ENCODE peak calls at places on chromosomes 1 and 21, in nine cellular contexts. Z is NB4, C is fibroblast of the aortic adventitia, R is fibroblast of villous mesenchyme, I is thyroid gland, D is suprapubic skin, T is neural crest cell, A is RWPE1, G is HFFc6. P is an unnamed sample.

GRCh38 chr1:199113265-199113869 is 474.5 kb downstream of the PTPRC start:
- DNase-seq in Z (peak; percentile 91), C (peak; percentile 89), R (peak; percentile 76), I (peak; percentile 8), D (no peak), T (peak; percentile 38), A (no peak), G (peak; percentile 47), P (peak; percentile 56)

GRCh38 chr1:19869929-19870328 is 12.3 kb upstream of the OTUD3 start:
- DNase-seq in Z (no peak), C (peak; percentile 77), R (peak; percentile 52), I (no peak), D (no peak), T (no peak), A (no peak), G (peak; percentile 30), P (no peak)

GRCh38 chr1:48870596-48870995 is 93.9 kb upstream of the BEND5 start:
- DNase-seq in Z (peak; percentile 41), C (peak; percentile 21), R (no peak), I (peak; percentile 18), D (no peak), T (peak; percentile 4), A (no peak), G (no peak), P (no peak)

GRCh38 chr1:67879485-67879884 is 46.2 kb upstream of the GNG12 start:
- DNase-seq in Z (no peak), C (no peak), R (no peak), I (no peak), D (no peak), T (no peak), A (no peak), G (no peak), P (no peak)

GRCh38 chr1:213507472-213508223 is 456.6 kb downstream of the RPS6KC1 start:
- DNase-seq in Z (no peak), C (no peak), R (no peak), I (no peak), D (no peak), T (no peak), A (no peak), G (no peak), P (no peak)

GRCh38 chr1:95039360-95040031 is 33.3 kb downstream of the ALG14 start:
- DNase-seq in Z (no peak), C (no peak), R (peak; percentile 47), I (no peak), D (no peak), T (no peak), A (peak; percentile 84), G (no peak), P (no peak)

GRCh38 chr1:222893255-222893654 is 78.4 kb downstream of the DISP1 start:
- DNase-seq in Z (no peak), C (no peak), R (no peak), I (no peak), D (no peak), T (no peak), A (no peak), G (no peak), P (no peak)

GRCh38 chr1:51728611-51729155 is 111.8 kb downstream of the OSBPL9 start:
- DNase-seq in Z (no peak), C (no peak), R (no peak), I (no peak), D (no peak), T (no peak), A (peak; percentile 8), G (no peak), P (peak; percentile 22)

GRCh38 chr21:40752125-40752524 is 94.8 kb downstream of the DSCAM start:
- DNase-seq in Z (no peak), C (no peak), R (no peak), I (no peak), D (no peak), T (no peak), A (no peak), G (no peak), P (no peak)

GRCh38 chr1:26318338-26319064 is 743 bp downstream of the CD52 start:
- DNase-seq in Z (peak; percentile 20), C (no peak), R (no peak), I (no peak), D (no peak), T (no peak), A (no peak), G (no peak), P (no peak)

GRCh38 chr1:91282695-91283420 is 121.8 kb downstream of the HFM1 start:
- DNase-seq in Z (peak; percentile 63), C (peak; percentile 90), R (peak; percentile 78), I (peak; percentile 68), D (peak; percentile 65), T (peak; percentile 68), A (peak; percentile 63), G (peak; percentile 66), P (peak; percentile 68)

GRCh38 chr1:235866207-235866912 is at the start of gene LYST:
- DNase-seq in Z (peak; percentile 75), C (peak; percentile 37), R (peak; percentile 69), I (peak; percentile 63), D (peak; percentile 77), T (peak; percentile 28), A (peak; percentile 61), G (peak; percentile 62), P (peak; percentile 43)

GRCh38 chr1:40956397-40956796 is 23.1 kb upstream of the CTPS1 start:
- DNase-seq in Z (peak; percentile 28), C (no peak), R (no peak), I (no peak), D (no peak), T (no peak), A (no peak), G (no peak), P (no peak)

GRCh38 chr1:115056395-115056798 is 26.8 kb downstream of the TSHB start:
- DNase-seq in Z (no peak), C (peak; percentile 35), R (peak; percentile 34), I (peak; percentile 96), D (no peak), T (no peak), A (no peak), G (peak; percentile 65), P (no peak)

GRCh38 chr21:46191686-46192575 is 7.7 kb upstream of the SPATC1L start:
- DNase-seq in Z (no peak), C (no peak), R (no peak), I (no peak), D (peak; percentile 59), T (no peak), A (no peak), G (no peak), P (no peak)

GRCh38 chr1:183576537-183576936 is 13.7 kb downstream of the NCF2 start:
- DNase-seq in Z (no peak), C (no peak), R (no peak), I (no peak), D (no peak), T (no peak), A (no peak), G (no peak), P (no peak)

GRCh38 chr1:45512641-45513054 is 9.0 kb downstream of the PRDX1 start:
- DNase-seq in Z (peak; percentile 81), C (peak; percentile 68), R (peak; percentile 86), I (peak; percentile 67), D (no peak), T (peak; percentile 57), A (peak; percentile 42), G (peak; percentile 64), P (peak; percentile 69)

GRCh38 chr1:10106241-10106640 is 73.5 kb downstream of the UBE4B start:
- DNase-seq in Z (no peak), C (no peak), R (no peak), I (no peak), D (no peak), T (no peak), A (no peak), G (no peak), P (no peak)

GRCh38 chr1:218171302-218171893 is 113.7 kb upstream of the RRP15 start:
- DNase-seq in Z (peak; percentile 43), C (peak; percentile 69), R (peak; percentile 59), I (no peak), D (no peak), T (no peak), A (peak; percentile 19), G (peak; percentile 28), P (no peak)

DNA sequence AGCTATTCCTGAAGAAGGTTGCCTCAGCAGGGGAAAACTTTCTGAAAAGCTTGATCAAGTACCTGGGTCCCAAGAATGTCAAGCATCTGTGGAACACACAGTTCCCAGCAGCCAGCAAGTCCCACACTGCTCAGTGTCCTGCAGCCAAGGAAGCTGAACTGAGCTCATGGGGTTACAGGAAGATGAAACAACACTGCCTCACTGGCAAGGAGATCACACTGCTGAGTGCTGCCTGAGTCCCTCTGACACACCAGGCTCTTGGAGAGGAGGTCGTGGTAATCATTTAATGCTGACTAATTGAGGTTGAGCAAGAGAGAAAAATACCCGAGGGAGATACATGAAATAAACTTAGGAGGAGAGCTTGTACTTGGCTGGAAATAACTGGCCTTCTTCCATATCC is 75.2 kb downstream of the MPZL1 start:
- DNase-seq in Z (peak; percentile 96), C (peak; percentile 99), R (peak; percentile 97), I (peak; percentile 93), D (peak; percentile 83), T (no peak), A (peak; percentile 87), G (peak; percentile 97), P (peak; percentile 27)
- TF ChIP-seq CTCF in Z (peak; percentile 18), C (no peak), R (no peak), I (no peak), D (no peak), T (no peak), A (no peak), G (peak; percentile 14), P (no peak)

GRCh38 chr1:155983191-155984023 is 5.1 kb upstream of the ARHGEF2 start:
- DNase-seq in Z (no peak), C (peak; percentile 100), R (peak; percentile 99), I (no peak), D (no peak), T (peak; percentile 22), A (peak; percentile 75), G (peak; percentile 88), P (no peak)
- TF ChIP-seq CTCF in Z (no peak), C (peak; percentile 22), R (no peak), I (no peak), D (no peak), T (no peak), A (no peak), G (peak; percentile 26), P (no peak)

DNA sequence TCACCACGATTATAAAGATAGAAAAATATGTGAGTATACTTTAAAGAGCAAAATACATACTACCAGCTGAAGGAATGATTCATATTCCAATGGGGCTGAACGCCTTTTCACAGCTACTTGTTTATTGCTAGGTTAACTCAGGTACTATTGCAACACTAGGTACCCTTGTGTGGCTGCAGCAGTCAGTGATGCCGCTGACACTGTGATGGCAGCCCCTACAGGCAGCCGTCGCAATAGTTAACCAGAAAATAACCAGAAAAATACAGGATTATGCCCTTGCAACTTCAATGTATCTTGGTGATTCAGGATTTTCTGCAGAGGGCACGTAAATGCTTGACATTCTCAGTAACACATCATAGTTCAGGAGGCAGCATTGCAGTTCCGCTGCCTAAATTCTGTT is 1.6 kb upstream of the MARK1 start:
- DNase-seq in Z (no peak), C (no peak), R (no peak), I (no peak), D (no peak), T (no peak), A (no peak), G (no peak), P (no peak)
- TF ChIP-seq CTCF in Z (no peak), C (no peak), R (no peak), I (no peak), D (no peak), T (peak; percentile 55), A (no peak), G (no peak), P (no peak)

DNA sequence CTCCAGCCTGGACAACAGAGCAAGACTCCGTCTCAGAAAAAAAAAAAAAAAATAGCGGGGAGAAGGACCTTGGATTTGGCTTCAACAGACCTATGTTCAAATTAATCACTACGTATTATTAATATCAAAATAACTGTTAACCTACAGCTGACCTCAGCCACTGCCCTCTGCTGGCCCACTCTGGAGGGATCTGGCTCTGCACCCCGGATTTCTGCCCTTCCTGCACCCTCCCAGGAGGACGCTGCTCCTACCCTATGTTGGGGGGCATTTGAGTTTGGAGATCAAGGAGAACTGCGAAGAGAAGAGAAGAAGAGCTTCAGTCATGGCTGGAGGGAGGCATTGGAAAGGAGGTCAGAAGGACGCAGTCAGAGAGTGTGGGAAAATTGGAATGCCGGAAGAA is 96.7 kb downstream of the PSMG1 start:
- DNase-seq in Z (no peak), C (no peak), R (no peak), I (no peak), D (no peak), T (no peak), A (no peak), G (no peak), P (no peak)
- TF ChIP-seq CTCF in Z (peak; percentile 2), C (peak; percentile 3), R (peak; percentile 6), I (no peak), D (no peak), T (peak; percentile 31), A (no peak), G (peak; percentile 49), P (no peak)

P was measured in endothelial cell.